ENCODE peak calls at places on chromosomes 16 and 17, in four cellular contexts. S is stimulated activated CD8-positive, alpha-beta memory T cell treated with anti-CD3 and anti-CD28 coated beads, Interleukin-15, amount 100 ng/mL, for 1 hour; F is nucleus accumbens; T is tibial nerve. U is an unnamed sample.

GRCh38 chr16:4606354-4606753 is 8.3 kb downstream of the UBALD1 start:
- DNase-seq in S (no peak), F (no peak), T (no peak), U (no peak)

GRCh38 chr17:10018461-10018891 is 113.4 kb upstream of the RCVRN start:
- DNase-seq in T (no peak), S (no peak), F (peak), U (no peak)

GRCh38 chr17:41917192-41917591 is 1.6 kb downstream of the ACLY start:
- DNase-seq in T (peak), F (no peak), S (no peak), U (no peak)

GRCh38 chr17:71885662-71886061 is 235.2 kb upstream of the SOX9 start:
- DNase-seq in T (no peak), S (no peak), F (no peak), U (no peak)

GRCh38 chr16:5058476-5058875 is 7.3 kb downstream of the C16orf89 start:
- DNase-seq in T (no peak), S (no peak), F (no peak), U (peak)

GRCh38 chr16:73792199-73793108 is 504.2 kb upstream of the PSMD7 start:
- DNase-seq in S (no peak), F (no peak), T (no peak), U (no peak)

GRCh38 chr17:3657874-3658783 is 10.2 kb downstream of the TAX1BP3 start:
- DNase-seq in S (no peak), T (no peak), F (no peak), U (no peak)

GRCh38 chr16:51095890-51096626 is 55.0 kb downstream of the SALL1 start:
- DNase-seq in S (no peak), T (no peak), F (no peak), U (no peak)

GRCh38 chr16:12412252-12412651 is 391.4 kb downstream of the CPPED1 start:
- DNase-seq in T (no peak), S (no peak), F (no peak), U (no peak)

GRCh38 chr17:79802039-79802735 is 5.3 kb upstream of the CBX8 start:
- DNase-seq in S (no peak), F (no peak), T (no peak), U (no peak)

GRCh38 chr17:49210158-49211029 is at the start of the genes ABI3 and GNGT2:
- DNase-seq in T (no peak), F (peak), S (no peak), U (peak)

GRCh38 chr17:164536-165235 is 16.8 kb downstream of the DOC2B start:
- DNase-seq in T (no peak), F (no peak), S (no peak), U (peak)

GRCh38 chr17:72603346-72604242 is 482.8 kb downstream of the SOX9 start:
- DNase-seq in F (no peak), T (peak), S (no peak), U (no peak)

GRCh38 chr16:4980691-4981090 is 22.6 kb downstream of the SEC14L5 start:
- DNase-seq in T (no peak), F (no peak), S (no peak), U (no peak)

GRCh38 chr16:25089346-25089745 is 22.2 kb upstream of the LCMT1 start:
- DNase-seq in T (no peak), F (no peak), S (no peak), U (no peak)

GRCh38 chr17:44589316-44590071 is 32.2 kb downstream of the FZD2 start:
- DNase-seq in F (no peak), S (no peak), T (no peak), U (no peak)

GRCh38 chr17:1961187-1961586 is 63.9 kb downstream of the RTN4RL1 start:
- DNase-seq in F (no peak), S (no peak), T (no peak), U (peak)

GRCh38 chr17:79549111-79549915 is 61.5 kb downstream of the RBFOX3 start:
- DNase-seq in S (no peak), F (no peak), T (no peak), U (peak)

GRCh38 chr16:68479271-68479670 is 31.0 kb upstream of the SMPD3 start:
- DNase-seq in T (no peak), S (no peak), F (no peak), U (no peak)

GRCh38 chr16:15518412-15519351 is 84.3 kb downstream of the BMERB1 start:
- DNase-seq in S (no peak), F (no peak), T (no peak), U (peak)

GRCh38 chr16:57564571-57565270 is 22.3 kb downstream of the ADGRG5 start:
- DNase-seq in S (no peak), F (no peak), T (no peak), U (no peak)

GRCh38 chr16:2820836-2821482 is 3.9 kb downstream of the PRSS21 start:
- DNase-seq in S (no peak), F (no peak), T (no peak), U (no peak)

GRCh38 chr17:76251478-76252039 is 11.3 kb upstream of the RNF157 start:
- DNase-seq in F (no peak), S (no peak), T (no peak), U (no peak)

GRCh38 chr16:70529051-70529777 is 5.6 kb downstream of the SF3B3 start:
- DNase-seq in T (no peak), F (no peak), S (no peak), U (peak)

GRCh38 chr17:78484300-78485159 is 92.7 kb downstream of the DNAH17 start:
- DNase-seq in F (peak), T (no peak), S (peak), U (peak)

GRCh38 chr17:72430611-72431432 is 310.0 kb downstream of the SOX9 start:
- DNase-seq in S (no peak), T (no peak), F (no peak), U (peak)

GRCh38 chr17:81076097-81076754 is 41.3 kb downstream of the BAIAP2 start:
- DNase-seq in T (no peak), F (no peak), S (no peak), U (peak)

U was measured in NCI-H82.